ENCODE peak calls at places on chromosomes 12 and 14, in seven cellular contexts. T is prostate gland, M is astrocyte, H is thyroid gland, V is lower lobe of right lung, W is IMR-90, N is upper lobe of left lung. X is an unnamed sample.

GRCh38 chr14:23514009-23514962 is 37.3 kb downstream of the ZFHX2 start:
- DNase-seq in M (no peak), N (no peak), H (no peak), T (peak; percentile 85), V (no peak), W (no peak), X (no peak)

GRCh38 chr12:97476255-97476654 is 13.7 kb downstream of the RMST start:
- DNase-seq in H (peak; percentile 79), W (no peak), N (no peak), M (no peak), V (no peak), T (no peak), X (no peak)

GRCh38 chr14:100376751-100377171 is 53.6 kb downstream of the SLC25A47 start:
- DNase-seq in H (no peak), T (no peak), N (no peak), W (peak; percentile 23), M (no peak), V (no peak), X (no peak)

GRCh38 chr12:19643635-19644034 is 204.3 kb downstream of the AEBP2 start:
- DNase-seq in W (peak; percentile 68), V (no peak), N (no peak), T (no peak), H (peak; percentile 3), M (peak; percentile 52), X (peak; percentile 19)

GRCh38 chr12:7935464-7935772 is 569 bp downstream of the SLC2A3 start:
- DNase-seq in V (no peak), M (no peak), W (no peak), H (no peak), N (no peak), T (no peak), X (no peak)

GRCh38 chr14:28057286-28058011 is 709.1 kb upstream of the FOXG1 start:
- DNase-seq in T (no peak), W (no peak), V (no peak), M (no peak), H (no peak), N (no peak), X (no peak)

GRCh38 chr14:69152944-69153847 is at the start of gene DCAF5:
- DNase-seq in H (peak; percentile 97), V (peak; percentile 98), T (peak; percentile 97), N (peak; percentile 95), M (peak; percentile 90), W (peak; percentile 93), X (peak; percentile 83)

GRCh38 chr14:20327005-20327869 is 5.8 kb downstream of the CCNB1IP1 start:
- DNase-seq in H (no peak), M (peak; percentile 29), W (peak; percentile 72), T (peak; percentile 32), V (no peak), N (no peak), X (no peak)

GRCh38 chr14:92093320-92093719 is 13.1 kb downstream of the ATXN3 start:
- DNase-seq in N (no peak), T (no peak), W (no peak), V (no peak), H (no peak), M (no peak), X (no peak)

GRCh38 chr14:105493921-105494605 is 3.0 kb downstream of the TEDC1 start:
- DNase-seq in M (no peak), T (no peak), W (no peak), H (no peak), V (peak; percentile 45), N (peak; percentile 77), X (no peak)

DNA sequence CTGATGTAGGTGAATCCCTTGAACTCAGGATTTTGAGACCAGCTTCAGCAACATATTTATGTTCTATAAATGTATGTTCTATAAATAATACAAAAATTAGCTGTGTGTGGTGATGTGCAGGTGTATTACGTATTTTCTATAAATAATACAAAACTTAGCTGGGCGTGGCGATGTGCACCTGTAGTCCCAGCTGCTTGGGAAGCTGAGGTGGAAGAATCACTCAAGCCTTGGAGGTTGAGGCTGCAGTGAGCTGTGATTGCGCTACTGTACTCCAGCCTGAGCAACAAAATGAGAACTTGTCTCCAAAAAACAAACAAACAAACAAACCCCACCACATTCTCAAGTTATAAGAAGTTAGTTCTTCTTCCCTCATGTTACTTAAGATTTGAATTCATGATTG is 39.5 kb downstream of the GABARAPL1 start:
- DNase-seq in H (no peak), M (no peak), T (no peak), V (no peak), W (no peak), N (no peak), X (no peak)
- H3K4me3 ChIP-seq in H (no peak overlapping the region), M (no peak overlapping the region), T (no peak overlapping the region), V (no peak overlapping the region), W (no peak overlapping the region), N (no peak overlapping the region), X (no peak overlapping the region)

GRCh38 chr12:51238510-51239334 is at the start of gene DAZAP2:
- DNase-seq in V (peak; percentile 98), N (peak; percentile 99), H (peak; percentile 98), W (peak; percentile 94), T (peak; percentile 97), M (peak; percentile 88), X (peak; percentile 72)
- TF ChIP-seq CTCF in V (peak; percentile 7), N (peak; percentile 46), H (peak; percentile 33), W (no peak), T (peak; percentile 38), M (peak; percentile 9), X (no peak)

GRCh38 chr12:93273834-93274705 is 103.7 kb upstream of the NUDT4 start:
- DNase-seq in V (no peak), H (no peak), N (no peak), T (no peak), W (no peak), M (no peak), X (no peak)
- H3K27me3 ChIP-seq in V (no peaks in the 10 kb centered on the region), H (no peaks in the 10 kb centered on the region), N (no peaks in the 10 kb centered on the region), T (no peaks in the 10 kb centered on the region), W (no peaks in the 10 kb centered on the region), M (no peaks in the 10 kb centered on the region), X (no peaks in the 10 kb centered on the region)

DNA sequence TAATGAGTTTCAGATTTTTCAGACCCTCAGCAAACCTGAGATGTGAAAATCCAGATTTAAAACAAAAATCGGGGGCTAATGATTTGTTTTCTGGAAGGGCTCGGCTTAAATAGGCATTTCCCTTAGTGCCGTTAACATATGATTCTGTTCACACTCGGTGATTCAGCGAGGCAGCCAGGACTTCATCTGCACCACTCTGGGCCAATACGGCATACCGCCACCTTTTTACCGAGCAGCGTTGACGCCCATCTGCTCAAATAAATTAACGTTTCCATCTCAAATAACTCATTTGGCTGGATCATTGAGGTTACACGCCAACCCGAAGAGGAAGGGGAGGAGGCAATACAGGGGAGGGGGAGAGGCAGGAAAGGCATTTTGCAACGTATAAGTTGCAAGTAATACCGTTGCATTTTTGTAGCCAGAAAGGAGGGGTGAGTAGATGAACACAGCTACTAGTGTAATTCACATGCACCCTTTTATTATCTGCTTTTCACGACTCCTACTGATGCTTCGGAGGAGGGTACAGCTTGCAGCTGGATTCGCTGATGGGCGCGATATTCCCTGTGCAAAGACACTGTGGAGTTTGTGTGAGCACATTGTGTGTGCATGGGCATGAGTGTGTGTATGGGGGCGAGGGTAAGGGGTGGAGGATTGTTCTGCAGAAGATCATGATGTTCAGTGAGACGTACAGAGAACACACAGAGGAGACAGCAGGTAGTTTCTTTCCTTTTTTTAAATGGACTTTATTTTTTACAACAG is 45.9 kb downstream of the MAP1LC3B2 start:
- DNase-seq in T (no peak), M (no peak), W (no peak), N (no peak), H (no peak), V (no peak), X (no peak)
- H3K4me3 ChIP-seq in T (no peak overlapping the region), M (no peak overlapping the region), W (no peak overlapping the region), N (no peak overlapping the region), H (no peak overlapping the region), V (peak overlapping the region; percentile 2), X (no peak overlapping the region)

GRCh38 chr12:41556176-41556575 is 368.1 kb downstream of the PDZRN4 start:
- DNase-seq in H (no peak), W (no peak), N (no peak), T (no peak), M (no peak), V (no peak), X (no peak)

GRCh38 chr12:41552507-41553047 is 364.5 kb downstream of the PDZRN4 start:
- DNase-seq in V (no peak), N (no peak), H (no peak), W (no peak), T (no peak), M (peak; percentile 51), X (peak; percentile 5)

GRCh38 chr12:41563044-41563443 is 374.9 kb downstream of the PDZRN4 start:
- DNase-seq in N (no peak), V (no peak), T (no peak), M (no peak), W (no peak), H (no peak), X (no peak)

GRCh38 chr12:41557081-41557480 is 369.0 kb downstream of the PDZRN4 start:
- DNase-seq in V (no peak), H (no peak), T (no peak), M (no peak), W (no peak), N (no peak), X (no peak)
- TF ChIP-seq CTCF in V (no peak), H (no peak), T (no peak), M (no peak), W (no peak), N (no peak), X (no peak)

GRCh38 chr12:54002278-54002914 is 2.4 kb downstream of the HOXC9 start:
- DNase-seq in N (no peak), V (no peak), W (no peak), H (no peak), M (no peak), T (no peak), X (no peak)
- H3K27me3 ChIP-seq in N (peaks cover 95% of the 10 kb centered on the region), V (peaks cover 100% of the 10 kb centered on the region), W (peaks cover 96% of the 10 kb centered on the region), H (peaks cover 83% of the 10 kb centered on the region), M (peaks cover 94% of the 10 kb centered on the region), T (peaks cover 86% of the 10 kb centered on the region), X (peaks cover 30% of the 10 kb centered on the region)